ENCODE peak calls at places on chromosomes 4 and X, in ten cellular contexts. One of them, this sample, is unnamed.

GRCh38 chr4:159360549-159360948 is 257.7 kb downstream of the RAPGEF2 start:
- DNase-seq in CD4-positive, alpha-beta memory T cell: no peak
- DNase-seq in psoas muscle: no peak
- DNase-seq in NCI-H1417: no peak
- DNase-seq in NCI-H2029: no peak
- DNase-seq in left ventricle myocardium superior: no peak
- DNase-seq in cardiac fibroblast: peak; percentile 88
- DNase-seq in AG10803: peak; percentile 88
- DNase-seq in CD8-positive, alpha-beta T cell: no peak
- DNase-seq in T follicular helper cell: no peak
- DNase-seq in this sample: peak; percentile 61

GRCh38 chrX:45851434-45851991 is 650.8 kb upstream of the DIPK2B start:
- DNase-seq in CD4-positive, alpha-beta memory T cell: peak; percentile 55
- DNase-seq in psoas muscle: peak; percentile 14
- DNase-seq in NCI-H1417: no peak
- DNase-seq in NCI-H2029: no peak
- DNase-seq in left ventricle myocardium superior: peak; percentile 26
- DNase-seq in cardiac fibroblast: no peak
- DNase-seq in AG10803: peak; percentile 13
- DNase-seq in CD8-positive, alpha-beta T cell: peak; percentile 47
- DNase-seq in T follicular helper cell: peak; percentile 35
- DNase-seq in this sample: peak; percentile 44

GRCh38 chrX:133676344-133677122 is 261.2 kb upstream of the GPC4 start:
- DNase-seq in CD4-positive, alpha-beta memory T cell: no peak
- DNase-seq in psoas muscle: no peak
- DNase-seq in NCI-H1417: peak; percentile 73
- DNase-seq in NCI-H2029: peak; percentile 81
- DNase-seq in left ventricle myocardium superior: no peak
- DNase-seq in cardiac fibroblast: no peak
- DNase-seq in AG10803: no peak
- DNase-seq in CD8-positive, alpha-beta T cell: no peak
- DNase-seq in T follicular helper cell: no peak
- DNase-seq in this sample: no peak

GRCh38 chrX:120647127-120647526 is 17.3 kb upstream of the C1GALT1C1 start:
- DNase-seq in CD4-positive, alpha-beta memory T cell: no peak
- DNase-seq in psoas muscle: no peak
- DNase-seq in NCI-H1417: no peak
- DNase-seq in NCI-H2029: no peak
- DNase-seq in left ventricle myocardium superior: no peak
- DNase-seq in cardiac fibroblast: peak; percentile 27
- DNase-seq in AG10803: no peak
- DNase-seq in CD8-positive, alpha-beta T cell: no peak
- DNase-seq in T follicular helper cell: no peak
- DNase-seq in this sample: no peak

GRCh38 chr4:137981277-137981676 is 260.9 kb downstream of the SLC7A11 start:
- DNase-seq in CD4-positive, alpha-beta memory T cell: no peak
- DNase-seq in psoas muscle: no peak
- DNase-seq in NCI-H1417: no peak
- DNase-seq in NCI-H2029: no peak
- DNase-seq in left ventricle myocardium superior: no peak
- DNase-seq in cardiac fibroblast: peak; percentile 62
- DNase-seq in AG10803: peak; percentile 35
- DNase-seq in CD8-positive, alpha-beta T cell: no peak
- DNase-seq in T follicular helper cell: no peak
- DNase-seq in this sample: no peak

GRCh38 chrX:30141966-30142365 is 73.4 kb upstream of the MAGEB2 start:
- DNase-seq in CD4-positive, alpha-beta memory T cell: no peak
- DNase-seq in psoas muscle: no peak
- DNase-seq in NCI-H1417: peak; percentile 59
- DNase-seq in NCI-H2029: peak; percentile 2
- DNase-seq in left ventricle myocardium superior: no peak
- DNase-seq in cardiac fibroblast: peak; percentile 47
- DNase-seq in AG10803: peak; percentile 14
- DNase-seq in CD8-positive, alpha-beta T cell: no peak
- DNase-seq in T follicular helper cell: no peak
- DNase-seq in this sample: peak; percentile 16

GRCh38 chrX:53312946-53313745 is 31.8 kb upstream of the IQSEC2 start:
- DNase-seq in CD4-positive, alpha-beta memory T cell: peak; percentile 54
- DNase-seq in psoas muscle: peak; percentile 58
- DNase-seq in NCI-H1417: peak; percentile 62
- DNase-seq in NCI-H2029: no peak
- DNase-seq in left ventricle myocardium superior: peak; percentile 53
- DNase-seq in cardiac fibroblast: peak; percentile 62
- DNase-seq in AG10803: peak; percentile 43
- DNase-seq in CD8-positive, alpha-beta T cell: peak; percentile 37
- DNase-seq in T follicular helper cell: peak; percentile 46
- DNase-seq in this sample: peak; percentile 66

GRCh38 chr4:3502941-3503936 is 29.0 kb downstream of the LRPAP1 start:
- DNase-seq in CD4-positive, alpha-beta memory T cell: no peak
- DNase-seq in psoas muscle: no peak
- DNase-seq in NCI-H1417: no peak
- DNase-seq in NCI-H2029: no peak
- DNase-seq in left ventricle myocardium superior: no peak
- DNase-seq in cardiac fibroblast: no peak
- DNase-seq in AG10803: no peak
- DNase-seq in CD8-positive, alpha-beta T cell: no peak
- DNase-seq in T follicular helper cell: no peak
- DNase-seq in this sample: no peak

GRCh38 chr4:77818667-77819408 is at the start of gene CNOT6L:
- DNase-seq in CD4-positive, alpha-beta memory T cell: peak; percentile 92
- DNase-seq in psoas muscle: peak; percentile 76
- DNase-seq in NCI-H1417: peak; percentile 71
- DNase-seq in NCI-H2029: peak; percentile 40
- DNase-seq in left ventricle myocardium superior: peak; percentile 89
- DNase-seq in cardiac fibroblast: peak; percentile 49
- DNase-seq in AG10803: peak; percentile 75
- DNase-seq in CD8-positive, alpha-beta T cell: peak; percentile 92
- DNase-seq in T follicular helper cell: peak; percentile 35
- DNase-seq in this sample: peak; percentile 79

GRCh38 chr4:3452376-3452775 is 10.6 kb downstream of the HGFAC start:
- DNase-seq in CD4-positive, alpha-beta memory T cell: no peak
- DNase-seq in psoas muscle: peak; percentile 12
- DNase-seq in NCI-H1417: no peak
- DNase-seq in NCI-H2029: no peak
- DNase-seq in left ventricle myocardium superior: peak; percentile 27
- DNase-seq in cardiac fibroblast: peak; percentile 18
- DNase-seq in AG10803: no peak
- DNase-seq in CD8-positive, alpha-beta T cell: no peak
- DNase-seq in T follicular helper cell: no peak
- DNase-seq in this sample: no peak

GRCh38 chr4:54872246-54872645 is 214.5 kb downstream of the KIT start:
- DNase-seq in CD4-positive, alpha-beta memory T cell: no peak
- DNase-seq in psoas muscle: no peak
- DNase-seq in NCI-H1417: no peak
- DNase-seq in NCI-H2029: no peak
- DNase-seq in left ventricle myocardium superior: no peak
- DNase-seq in cardiac fibroblast: peak; percentile 22
- DNase-seq in AG10803: peak; percentile 75
- DNase-seq in CD8-positive, alpha-beta T cell: no peak
- DNase-seq in T follicular helper cell: no peak
- DNase-seq in this sample: peak; percentile 64

GRCh38 chrX:44060221-44060620 is 87.0 kb upstream of the NDP start:
- DNase-seq in CD4-positive, alpha-beta memory T cell: no peak
- DNase-seq in psoas muscle: no peak
- DNase-seq in NCI-H1417: no peak
- DNase-seq in NCI-H2029: no peak
- DNase-seq in left ventricle myocardium superior: no peak
- DNase-seq in cardiac fibroblast: no peak
- DNase-seq in AG10803: no peak
- DNase-seq in CD8-positive, alpha-beta T cell: no peak
- DNase-seq in T follicular helper cell: no peak
- DNase-seq in this sample: no peak

GRCh38 chr4:122583906-122584305 is 37.0 kb downstream of the IL21 start:
- DNase-seq in CD4-positive, alpha-beta memory T cell: no peak
- DNase-seq in psoas muscle: no peak
- DNase-seq in NCI-H1417: no peak
- DNase-seq in NCI-H2029: no peak
- DNase-seq in left ventricle myocardium superior: no peak
- DNase-seq in cardiac fibroblast: peak; percentile 72
- DNase-seq in AG10803: peak; percentile 71
- DNase-seq in CD8-positive, alpha-beta T cell: no peak
- DNase-seq in T follicular helper cell: no peak
- DNase-seq in this sample: peak; percentile 44

GRCh38 chr4:169270810-169271691 is at the start of gene SH3RF1:
- DNase-seq in CD4-positive, alpha-beta memory T cell: peak; percentile 0
- DNase-seq in psoas muscle: peak; percentile 91
- DNase-seq in NCI-H1417: peak; percentile 35
- DNase-seq in NCI-H2029: peak; percentile 38
- DNase-seq in left ventricle myocardium superior: peak; percentile 94
- DNase-seq in cardiac fibroblast: peak; percentile 86
- DNase-seq in AG10803: peak; percentile 94
- DNase-seq in CD8-positive, alpha-beta T cell: no peak
- DNase-seq in T follicular helper cell: no peak
- DNase-seq in this sample: peak; percentile 93

GRCh38 chr4:35138449-35138848 is 1105.9 kb downstream of the ARAP2 start:
- DNase-seq in CD4-positive, alpha-beta memory T cell: no peak
- DNase-seq in psoas muscle: no peak
- DNase-seq in NCI-H1417: no peak
- DNase-seq in NCI-H2029: no peak
- DNase-seq in left ventricle myocardium superior: no peak
- DNase-seq in cardiac fibroblast: no peak
- DNase-seq in AG10803: no peak
- DNase-seq in CD8-positive, alpha-beta T cell: no peak
- DNase-seq in T follicular helper cell: no peak
- DNase-seq in this sample: no peak

GRCh38 chr4:52748432-52748831 is 2.8 kb downstream of the ERVMER34-1 start:
- DNase-seq in CD4-positive, alpha-beta memory T cell: no peak
- DNase-seq in psoas muscle: no peak
- DNase-seq in NCI-H1417: peak; percentile 79
- DNase-seq in NCI-H2029: peak; percentile 49
- DNase-seq in left ventricle myocardium superior: no peak
- DNase-seq in cardiac fibroblast: no peak
- DNase-seq in AG10803: no peak
- DNase-seq in CD8-positive, alpha-beta T cell: no peak
- DNase-seq in T follicular helper cell: no peak
- DNase-seq in this sample: no peak

GRCh38 chr4:8043596-8043995 is 103.9 kb upstream of the AFAP1 start:
- DNase-seq in CD4-positive, alpha-beta memory T cell: no peak
- DNase-seq in psoas muscle: no peak
- DNase-seq in NCI-H1417: no peak
- DNase-seq in NCI-H2029: no peak
- DNase-seq in left ventricle myocardium superior: no peak
- DNase-seq in cardiac fibroblast: no peak
- DNase-seq in AG10803: no peak
- DNase-seq in CD8-positive, alpha-beta T cell: no peak
- DNase-seq in T follicular helper cell: no peak
- DNase-seq in this sample: no peak

GRCh38 chr4:119337010-119337409 is 15.1 kb upstream of the FABP2 start:
- DNase-seq in CD4-positive, alpha-beta memory T cell: no peak
- DNase-seq in psoas muscle: no peak
- DNase-seq in NCI-H1417: no peak
- DNase-seq in NCI-H2029: no peak
- DNase-seq in left ventricle myocardium superior: no peak
- DNase-seq in cardiac fibroblast: no peak
- DNase-seq in AG10803: peak; percentile 18
- DNase-seq in CD8-positive, alpha-beta T cell: no peak
- DNase-seq in T follicular helper cell: no peak
- DNase-seq in this sample: no peak

GRCh38 chrX:153970398-153971123 is 1.1 kb downstream of the HCFC1 start:
- DNase-seq in CD4-positive, alpha-beta memory T cell: peak; percentile 47
- DNase-seq in psoas muscle: no peak
- DNase-seq in NCI-H1417: peak; percentile 81
- DNase-seq in NCI-H2029: peak; percentile 51
- DNase-seq in left ventricle myocardium superior: peak; percentile 50
- DNase-seq in cardiac fibroblast: peak; percentile 70
- DNase-seq in AG10803: peak; percentile 70
- DNase-seq in CD8-positive, alpha-beta T cell: no peak
- DNase-seq in T follicular helper cell: no peak
- DNase-seq in this sample: peak; percentile 24

GRCh38 chr4:16122225-16122624 is 38.4 kb upstream of the PROM1 start:
- DNase-seq in CD4-positive, alpha-beta memory T cell: no peak
- DNase-seq in psoas muscle: no peak
- DNase-seq in NCI-H1417: no peak
- DNase-seq in NCI-H2029: no peak
- DNase-seq in left ventricle myocardium superior: no peak
- DNase-seq in cardiac fibroblast: no peak
- DNase-seq in AG10803: peak; percentile 21
- DNase-seq in CD8-positive, alpha-beta T cell: no peak
- DNase-seq in T follicular helper cell: no peak
- DNase-seq in this sample: no peak

GRCh38 chr4:184108006-184108501 is 109.6 kb downstream of the ENPP6 start:
- DNase-seq in CD4-positive, alpha-beta memory T cell: no peak
- DNase-seq in psoas muscle: no peak
- DNase-seq in NCI-H1417: no peak
- DNase-seq in NCI-H2029: no peak
- DNase-seq in left ventricle myocardium superior: no peak
- DNase-seq in cardiac fibroblast: no peak
- DNase-seq in AG10803: no peak
- DNase-seq in CD8-positive, alpha-beta T cell: no peak
- DNase-seq in T follicular helper cell: no peak
- DNase-seq in this sample: no peak

GRCh38 chr4:56728512-56728911 is 47.4 kb upstream of the HOPX start:
- DNase-seq in CD4-positive, alpha-beta memory T cell: no peak
- DNase-seq in psoas muscle: no peak
- DNase-seq in NCI-H1417: peak; percentile 83
- DNase-seq in NCI-H2029: peak; percentile 94
- DNase-seq in left ventricle myocardium superior: peak; percentile 47
- DNase-seq in cardiac fibroblast: peak; percentile 98
- DNase-seq in AG10803: peak; percentile 88
- DNase-seq in CD8-positive, alpha-beta T cell: no peak
- DNase-seq in T follicular helper cell: no peak
- DNase-seq in this sample: peak; percentile 50

GRCh38 chr4:61243962-61244361 is 43.8 kb downstream of the ADGRL3 start:
- DNase-seq in CD4-positive, alpha-beta memory T cell: no peak
- DNase-seq in psoas muscle: no peak
- DNase-seq in NCI-H1417: no peak
- DNase-seq in NCI-H2029: no peak
- DNase-seq in left ventricle myocardium superior: no peak
- DNase-seq in cardiac fibroblast: no peak
- DNase-seq in AG10803: no peak
- DNase-seq in CD8-positive, alpha-beta T cell: no peak
- DNase-seq in T follicular helper cell: no peak
- DNase-seq in this sample: no peak

GRCh38 chrX:140157611-140158010 is 192.3 kb upstream of the CXorf66 start:
- DNase-seq in CD4-positive, alpha-beta memory T cell: no peak
- DNase-seq in psoas muscle: no peak
- DNase-seq in NCI-H1417: no peak
- DNase-seq in NCI-H2029: no peak
- DNase-seq in left ventricle myocardium superior: no peak
- DNase-seq in cardiac fibroblast: peak; percentile 29
- DNase-seq in AG10803: peak; percentile 70
- DNase-seq in CD8-positive, alpha-beta T cell: no peak
- DNase-seq in T follicular helper cell: no peak
- DNase-seq in this sample: peak; percentile 31

GRCh38 chr4:76388160-76388908 is 32.6 kb downstream of the CCDC158 start:
- DNase-seq in CD4-positive, alpha-beta memory T cell: no peak
- DNase-seq in psoas muscle: no peak
- DNase-seq in NCI-H1417: no peak
- DNase-seq in NCI-H2029: no peak
- DNase-seq in left ventricle myocardium superior: no peak
- DNase-seq in cardiac fibroblast: no peak
- DNase-seq in AG10803: no peak
- DNase-seq in CD8-positive, alpha-beta T cell: no peak
- DNase-seq in T follicular helper cell: no peak
- DNase-seq in this sample: no peak

GRCh38 chr4:8192748-8193738 is 6.0 kb upstream of the SH3TC1 start:
- DNase-seq in CD4-positive, alpha-beta memory T cell: peak; percentile 18
- DNase-seq in psoas muscle: peak; percentile 45
- DNase-seq in NCI-H1417: peak; percentile 83
- DNase-seq in NCI-H2029: peak; percentile 90
- DNase-seq in left ventricle myocardium superior: no peak
- DNase-seq in cardiac fibroblast: peak; percentile 69
- DNase-seq in AG10803: peak; percentile 38
- DNase-seq in CD8-positive, alpha-beta T cell: peak; percentile 77
- DNase-seq in T follicular helper cell: no peak
- DNase-seq in this sample: no peak

This sample was measured in AG20443.